ENCODE peak calls at places on chromosomes 11 and 22, in five cellular contexts. B, J, L, F and C are unnamed samples.

GRCh38 chr22:27557554-27558060 is 243.9 kb downstream of the MN1 start:
- DNase-seq in L (no peak), B (no peak), F (no peak), J (no peak), C (no peak)

GRCh38 chr11:12704049-12704448 is 29.8 kb downstream of the TEAD1 start:
- DNase-seq in B (no peak), J (no peak), F (no peak), L (no peak), C (no peak)

GRCh38 chr22:17217179-17217578 is 2.1 kb downstream of the ADA2 start:
- DNase-seq in F (peak; percentile 8), L (no peak), B (no peak), J (no peak), C (no peak)

GRCh38 chr11:114064216-114064615 is 4.7 kb downstream of the ZBTB16 start:
- DNase-seq in J (no peak), B (no peak), L (no peak), F (no peak), C (no peak)

GRCh38 chr22:23033116-23033905 is 37.0 kb upstream of the GNAZ start:
- DNase-seq in J (no peak), B (no peak), L (no peak), F (no peak), C (no peak)

GRCh38 chr11:75351541-75352416 is at the start of gene ARRB1:
- DNase-seq in B (peak; percentile 75), F (peak; percentile 46), J (peak; percentile 70), L (peak; percentile 83), C (no peak)

GRCh38 chr11:35420371-35420770 is 1.0 kb upstream of the SLC1A2 start:
- DNase-seq in F (no peak), B (no peak), J (no peak), L (peak; percentile 15), C (no peak)

GRCh38 chr11:68049509-68050370 is 10.9 kb downstream of the TCIRG1 start:
- DNase-seq in B (peak; percentile 29), F (no peak), L (no peak), J (no peak), C (no peak)

GRCh38 chr22:45524157-45524556 is 21.5 kb downstream of the FBLN1 start:
- DNase-seq in J (no peak), L (no peak), B (no peak), F (no peak), C (no peak)

GRCh38 chr11:65663634-65664200 is 1.0 kb upstream of the RELA start:
- DNase-seq in B (peak; percentile 59), F (peak; percentile 34), J (peak; percentile 61), L (peak; percentile 69), C (no peak)